ENCODE peak calls at places on chromosome X, in four cellular contexts. Z is activated naive CD8-positive, alpha-beta T cell treated with anti-CD3 and anti-CD28 coated beads, Interleukin-2, amount 50 U/mL, for 24 hours; K is Right ventricle myocardium superior; C is T-helper 9 cell. D is an unnamed sample.

GRCh38 chrX:136646602-136647239 is 1.2 kb upstream of the CD40LG start:
- DNase-seq in Z (peak; percentile 30), K (no peak), C (no peak), D (no peak)

GRCh38 chrX:30577362-30577961 is at the start of gene TASL:
- DNase-seq in Z (peak; percentile 23), K (no peak), C (no peak), D (no peak)

GRCh38 chrX:76453737-76454406 is 26.4 kb downstream of the MAGEE1 start:
- DNase-seq in Z (no peak), K (no peak), C (no peak), D (no peak)

GRCh38 chrX:17355976-17356375 is 19.0 kb upstream of the NHS start:
- DNase-seq in Z (no peak), K (no peak), C (no peak), D (no peak)

GRCh38 chrX:136261316-136261715 is 10.1 kb upstream of the MAP7D3 start:
- DNase-seq in Z (no peak), K (no peak), C (no peak), D (no peak)

GRCh38 chrX:138745215-138745614 is 33.7 kb upstream of the FGF13 start:
- DNase-seq in Z (no peak), K (no peak), C (no peak), D (no peak)

GRCh38 chrX:17635231-17635630 is 102.1 kb upstream of the SCML1 start:
- DNase-seq in Z (no peak), K (no peak), C (no peak), D (no peak)

GRCh38 chrX:134936542-134936941 is 54.2 kb upstream of the SMIM10 start:
- DNase-seq in Z (no peak), K (no peak), C (no peak), D (no peak)

GRCh38 chrX:8067754-8068469 is 103.2 kb downstream of the VCX2 start:
- DNase-seq in Z (no peak), K (no peak), C (no peak), D (no peak)

GRCh38 chrX:40171513-40172168 is 73.9 kb upstream of the BCOR start:
- DNase-seq in Z (peak; percentile 40), K (peak; percentile 57), C (no peak), D (peak; percentile 68)

GRCh38 chrX:12970691-12971202 is 4.2 kb upstream of the TMSB4X start:
- DNase-seq in Z (no peak), K (no peak), C (no peak), D (no peak)

GRCh38 chrX:138711399-138712347 is at the start of gene FGF13:
- DNase-seq in Z (peak; percentile 1), K (peak; percentile 39), C (no peak), D (peak; percentile 68)

GRCh38 chrX:131704136-131704695 is 160.3 kb downstream of the OR13H1 start:
- DNase-seq in Z (no peak), K (no peak), C (peak; percentile 93), D (peak; percentile 96)

GRCh38 chrX:103776586-103776985 is at the start of gene PLP1:
- DNase-seq in Z (no peak), K (no peak), C (no peak), D (no peak)

GRCh38 chrX:50648151-50648550 is 165.8 kb downstream of the SHROOM4 start:
- DNase-seq in Z (no peak), K (no peak), C (no peak), D (no peak)

GRCh38 chrX:130109429-130110378 is 593 bp downstream of the ELF4 start:
- DNase-seq in Z (no peak), K (peak; percentile 47), C (no peak), D (peak; percentile 69)

GRCh38 chrX:134388161-134389109 is 71.5 kb upstream of the HPRT1 start:
- DNase-seq in Z (no peak), K (no peak), C (no peak), D (no peak)

GRCh38 chrX:112759512-112759911 is 79.8 kb upstream of the LHFPL1 start:
- DNase-seq in Z (no peak), K (no peak), C (no peak), D (no peak)

GRCh38 chrX:20481632-20482031 is 214.9 kb upstream of the RPS6KA3 start:
- DNase-seq in Z (no peak), K (no peak), C (no peak), D (no peak)

GRCh38 chrX:7147978-7148824 is at the start of gene PUDP:
- DNase-seq in Z (peak; percentile 83), K (peak; percentile 92), C (peak; percentile 86), D (peak; percentile 94)

GRCh38 chrX:32483534-32484136 is 727.7 kb downstream of the DMD start:
- DNase-seq in Z (no peak), K (no peak), C (no peak), D (no peak)

GRCh38 chrX:152231106-152231505 is 92.7 kb upstream of the MAGEA10 start:
- DNase-seq in Z (no peak), K (no peak), C (no peak), D (no peak)

GRCh38 chrX:46978341-46979291 is 66.4 kb downstream of the JADE3 start:
- DNase-seq in Z (peak; percentile 79), K (peak; percentile 75), C (peak; percentile 69), D (peak; percentile 76)

GRCh38 chrX:30343206-30343605 is 34.0 kb upstream of the NR0B1 start:
- DNase-seq in Z (no peak), K (no peak), C (no peak), D (no peak)

GRCh38 chrX:151370906-151371305 is 26.1 kb upstream of the VMA21 start:
- DNase-seq in Z (no peak), K (no peak), C (no peak), D (no peak)

GRCh38 chrX:11143931-11144678 is 33.0 kb downstream of the HCCS start:
- DNase-seq in Z (peak; percentile 23), K (no peak), C (peak; percentile 16), D (peak; percentile 77)